ENCODE peak calls at places on chromosome 13, in ten cellular contexts. One of them, this sample, is unnamed.
A peak's percentile ranks its signal among the peaks of the same experiment; 100 is the strongest.

GRCh38 chr13:114124921-114125320 is 7.5 kb downstream of the RASA3 start:
- DNase-seq in GM12865: peak; percentile 60
- DNase-seq in upper lobe of right lung: no peak
- DNase-seq in breast epithelium: no peak
- DNase-seq in IMR-90: peak; percentile 95
- DNase-seq in NB4: peak; percentile 84
- DNase-seq in kidney: no peak
- DNase-seq in hepatocyte: no peak
- DNase-seq in BJ: peak; percentile 56
- DNase-seq in spleen: no peak
- DNase-seq in this sample: peak; percentile 62

GRCh38 chr13:47794963-47795362 is 206.1 kb downstream of the SUCLA2 start:
- DNase-seq in upper lobe of right lung: no peak
- DNase-seq in spleen: no peak
- DNase-seq in hepatocyte: no peak
- DNase-seq in breast epithelium: no peak
- DNase-seq in NB4: peak; percentile 35
- DNase-seq in GM12865: peak; percentile 2
- DNase-seq in BJ: no peak
- DNase-seq in IMR-90: peak; percentile 2
- DNase-seq in kidney: no peak
- DNase-seq in this sample: peak; percentile 11

GRCh38 chr13:29969286-29969685 is 118.9 kb upstream of the UBL3 start:
- DNase-seq in NB4: no peak
- DNase-seq in BJ: peak; percentile 58
- DNase-seq in breast epithelium: no peak
- DNase-seq in IMR-90: peak; percentile 92
- DNase-seq in GM12865: no peak
- DNase-seq in upper lobe of right lung: no peak
- DNase-seq in kidney: no peak
- DNase-seq in hepatocyte: no peak
- DNase-seq in spleen: no peak
- DNase-seq in this sample: peak; percentile 97

GRCh38 chr13:111017755-111018487 is 97.2 kb upstream of the ARHGEF7 start:
- DNase-seq in breast epithelium: no peak
- DNase-seq in upper lobe of right lung: no peak
- DNase-seq in hepatocyte: no peak
- DNase-seq in BJ: no peak
- DNase-seq in IMR-90: no peak
- DNase-seq in spleen: no peak
- DNase-seq in NB4: no peak
- DNase-seq in kidney: no peak
- DNase-seq in GM12865: no peak
- DNase-seq in this sample: no peak

GRCh38 chr13:97266328-97266727 is 44.2 kb downstream of the MBNL2 start:
- DNase-seq in hepatocyte: no peak
- DNase-seq in upper lobe of right lung: peak; percentile 76
- DNase-seq in IMR-90: no peak
- DNase-seq in breast epithelium: no peak
- DNase-seq in kidney: no peak
- DNase-seq in spleen: no peak
- DNase-seq in BJ: no peak
- DNase-seq in NB4: no peak
- DNase-seq in GM12865: no peak
- DNase-seq in this sample: no peak

GRCh38 chr13:40408602-40409001 is 257.8 kb downstream of the FOXO1 start:
- DNase-seq in NB4: peak; percentile 41
- DNase-seq in BJ: peak; percentile 53
- DNase-seq in spleen: no peak
- DNase-seq in GM12865: no peak
- DNase-seq in IMR-90: peak; percentile 44
- DNase-seq in hepatocyte: no peak
- DNase-seq in breast epithelium: no peak
- DNase-seq in kidney: no peak
- DNase-seq in upper lobe of right lung: no peak
- DNase-seq in this sample: no peak

GRCh38 chr13:75792526-75793187 is 156.5 kb downstream of the LMO7 start:
- DNase-seq in IMR-90: peak; percentile 56
- DNase-seq in kidney: no peak
- DNase-seq in upper lobe of right lung: no peak
- DNase-seq in spleen: no peak
- DNase-seq in breast epithelium: no peak
- DNase-seq in BJ: no peak
- DNase-seq in hepatocyte: peak; percentile 59
- DNase-seq in NB4: no peak
- DNase-seq in GM12865: no peak
- DNase-seq in this sample: peak; percentile 48

GRCh38 chr13:101757446-101758039 is 305.1 kb downstream of the ITGBL1 start:
- DNase-seq in NB4: peak; percentile 35
- DNase-seq in IMR-90: peak; percentile 50
- DNase-seq in kidney: no peak
- DNase-seq in hepatocyte: peak; percentile 30
- DNase-seq in spleen: no peak
- DNase-seq in GM12865: peak; percentile 36
- DNase-seq in breast epithelium: no peak
- DNase-seq in upper lobe of right lung: no peak
- DNase-seq in BJ: no peak
- DNase-seq in this sample: peak; percentile 71

GRCh38 chr13:31044658-31045620 is 112.5 kb downstream of the TEX26 start:
- DNase-seq in kidney: no peak
- DNase-seq in IMR-90: no peak
- DNase-seq in upper lobe of right lung: no peak
- DNase-seq in NB4: no peak
- DNase-seq in hepatocyte: no peak
- DNase-seq in GM12865: peak; percentile 37
- DNase-seq in spleen: no peak
- DNase-seq in breast epithelium: no peak
- DNase-seq in BJ: no peak
- DNase-seq in this sample: no peak

GRCh38 chr13:31046711-31047279 is 114.3 kb downstream of the TEX26 start:
- DNase-seq in BJ: no peak
- DNase-seq in hepatocyte: peak; percentile 62
- DNase-seq in upper lobe of right lung: no peak
- DNase-seq in NB4: no peak
- DNase-seq in kidney: no peak
- DNase-seq in GM12865: no peak
- DNase-seq in breast epithelium: no peak
- DNase-seq in IMR-90: peak; percentile 68
- DNase-seq in spleen: no peak
- DNase-seq in this sample: peak; percentile 22

GRCh38 chr13:31043891-31044657 is 111.6 kb downstream of the TEX26 start:
- DNase-seq in breast epithelium: peak; percentile 79
- DNase-seq in kidney: peak; percentile 91
- DNase-seq in GM12865: peak; percentile 89
- DNase-seq in spleen: peak; percentile 93
- DNase-seq in upper lobe of right lung: peak; percentile 88
- DNase-seq in IMR-90: peak; percentile 81
- DNase-seq in BJ: no peak
- DNase-seq in hepatocyte: peak; percentile 90
- DNase-seq in NB4: peak; percentile 86
- DNase-seq in this sample: peak; percentile 86

GRCh38 chr13:31048521-31048920 is 113.2 kb downstream of the HSPH1 start:
- DNase-seq in breast epithelium: no peak
- DNase-seq in spleen: no peak
- DNase-seq in upper lobe of right lung: no peak
- DNase-seq in IMR-90: no peak
- DNase-seq in kidney: no peak
- DNase-seq in BJ: no peak
- DNase-seq in GM12865: no peak
- DNase-seq in hepatocyte: no peak
- DNase-seq in NB4: no peak
- DNase-seq in this sample: peak; percentile 46

GRCh38 chr13:31045621-31046081 is 113.2 kb downstream of the TEX26 start:
- DNase-seq in hepatocyte: peak; percentile 88
- DNase-seq in GM12865: peak; percentile 53
- DNase-seq in IMR-90: peak; percentile 97
- DNase-seq in upper lobe of right lung: peak; percentile 90
- DNase-seq in kidney: peak; percentile 92
- DNase-seq in breast epithelium: no peak
- DNase-seq in spleen: no peak
- DNase-seq in BJ: peak; percentile 85
- DNase-seq in NB4: peak; percentile 90
- DNase-seq in this sample: peak; percentile 92
- H3K4me3 ChIP-seq in hepatocyte: no peak overlapping the region
- H3K4me3 ChIP-seq in GM12865: no peak overlapping the region
- H3K4me3 ChIP-seq in IMR-90: no peak overlapping the region
- H3K4me3 ChIP-seq in upper lobe of right lung: no peak overlapping the region
- H3K4me3 ChIP-seq in kidney: no peak overlapping the region
- H3K4me3 ChIP-seq in breast epithelium: no peak overlapping the region
- H3K4me3 ChIP-seq in spleen: no peak overlapping the region
- H3K4me3 ChIP-seq in BJ: no peak overlapping the region
- H3K4me3 ChIP-seq in NB4: no peak overlapping the region
- H3K4me3 ChIP-seq in this sample: no peak overlapping the region

GRCh38 chr13:51243832-51244231 is 21.6 kb downstream of the FAM124A start:
- DNase-seq in spleen: no peak
- DNase-seq in kidney: no peak
- DNase-seq in upper lobe of right lung: no peak
- DNase-seq in GM12865: no peak
- DNase-seq in breast epithelium: no peak
- DNase-seq in NB4: no peak
- DNase-seq in IMR-90: no peak
- DNase-seq in hepatocyte: no peak
- DNase-seq in BJ: no peak
- DNase-seq in this sample: no peak

GRCh38 chr13:51241720-51242119 is 19.5 kb downstream of the FAM124A start:
- DNase-seq in NB4: peak; percentile 92
- DNase-seq in breast epithelium: peak; percentile 39
- DNase-seq in IMR-90: no peak
- DNase-seq in upper lobe of right lung: no peak
- DNase-seq in hepatocyte: no peak
- DNase-seq in GM12865: no peak
- DNase-seq in kidney: no peak
- DNase-seq in spleen: no peak
- DNase-seq in BJ: no peak
- DNase-seq in this sample: peak; percentile 92

GRCh38 chr13:51240178-51240577 is 18.0 kb downstream of the FAM124A start:
- DNase-seq in hepatocyte: no peak
- DNase-seq in GM12865: no peak
- DNase-seq in breast epithelium: no peak
- DNase-seq in spleen: no peak
- DNase-seq in IMR-90: no peak
- DNase-seq in NB4: no peak
- DNase-seq in upper lobe of right lung: no peak
- DNase-seq in kidney: no peak
- DNase-seq in BJ: no peak
- DNase-seq in this sample: no peak

GRCh38 chr13:51243227-51243626 is 21.0 kb downstream of the FAM124A start:
- DNase-seq in kidney: no peak
- DNase-seq in GM12865: no peak
- DNase-seq in IMR-90: no peak
- DNase-seq in breast epithelium: no peak
- DNase-seq in hepatocyte: no peak
- DNase-seq in BJ: no peak
- DNase-seq in spleen: no peak
- DNase-seq in NB4: no peak
- DNase-seq in upper lobe of right lung: no peak
- DNase-seq in this sample: no peak

GRCh38 chr13:51240888-51241475 is 18.8 kb downstream of the FAM124A start:
- DNase-seq in hepatocyte: no peak
- DNase-seq in GM12865: no peak
- DNase-seq in breast epithelium: peak; percentile 22
- DNase-seq in NB4: peak; percentile 50
- DNase-seq in spleen: no peak
- DNase-seq in upper lobe of right lung: no peak
- DNase-seq in IMR-90: no peak
- DNase-seq in BJ: no peak
- DNase-seq in kidney: no peak
- DNase-seq in this sample: peak; percentile 40
- H3K4me3 ChIP-seq in hepatocyte: no peak overlapping the region
- H3K4me3 ChIP-seq in GM12865: no peak overlapping the region
- H3K4me3 ChIP-seq in breast epithelium: no peak overlapping the region
- H3K4me3 ChIP-seq in NB4: no peak overlapping the region
- H3K4me3 ChIP-seq in spleen: no peak overlapping the region
- H3K4me3 ChIP-seq in upper lobe of right lung: no peak overlapping the region
- H3K4me3 ChIP-seq in IMR-90: no peak overlapping the region
- H3K4me3 ChIP-seq in BJ: no peak overlapping the region
- H3K4me3 ChIP-seq in kidney: no peak overlapping the region
- H3K4me3 ChIP-seq in this sample: no peak overlapping the region

DNA sequence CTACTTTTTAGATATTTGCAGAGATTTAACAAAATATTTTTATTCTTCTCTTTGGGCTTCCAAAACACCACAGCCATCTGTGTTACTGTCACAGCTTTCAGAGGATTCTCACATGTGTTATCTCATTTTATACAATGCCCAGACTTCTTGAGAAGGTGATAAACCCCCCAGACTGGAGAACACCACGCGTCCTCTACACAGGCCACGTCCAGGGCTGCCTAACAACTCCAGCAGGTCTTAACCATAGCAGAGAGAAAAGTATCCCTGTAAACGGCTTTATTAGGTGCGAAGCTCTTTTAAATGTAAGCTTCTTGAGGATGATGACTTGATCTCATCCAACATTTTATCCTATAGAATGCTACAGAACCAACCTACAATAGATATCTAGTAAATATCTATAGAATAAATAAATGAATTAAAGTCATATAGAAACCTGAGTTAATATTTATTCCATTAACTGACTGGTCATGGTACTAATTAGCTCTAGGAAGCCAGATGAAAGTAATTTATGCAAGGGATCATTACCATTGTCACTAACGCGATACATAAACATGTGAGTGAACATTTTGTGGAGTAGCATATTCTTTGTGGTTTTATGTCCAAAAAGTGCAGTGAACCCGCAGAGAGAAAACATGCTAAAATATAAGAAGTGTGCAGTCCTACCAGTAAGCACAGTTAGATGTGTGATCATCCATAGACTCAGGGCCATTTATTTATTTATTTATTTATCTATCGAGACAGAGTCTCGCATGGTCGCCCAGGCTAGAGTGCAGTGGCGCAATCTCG is 1.8 kb downstream of the GPR183 start:
- DNase-seq in hepatocyte: no peak
- DNase-seq in BJ: no peak
- DNase-seq in breast epithelium: no peak
- DNase-seq in IMR-90: no peak
- DNase-seq in spleen: no peak
- DNase-seq in upper lobe of right lung: no peak
- DNase-seq in NB4: no peak
- DNase-seq in kidney: no peak
- DNase-seq in GM12865: no peak
- DNase-seq in this sample: no peak
- H3K4me3 ChIP-seq in hepatocyte: no peak overlapping the region
- H3K4me3 ChIP-seq in BJ: no peak overlapping the region
- H3K4me3 ChIP-seq in breast epithelium: peak overlapping the region; percentile 35
- H3K4me3 ChIP-seq in IMR-90: no peak overlapping the region
- H3K4me3 ChIP-seq in spleen: peak overlapping the region; percentile 1
- H3K4me3 ChIP-seq in upper lobe of right lung: peak overlapping the region; percentile 25
- H3K4me3 ChIP-seq in NB4: no peak overlapping the region
- H3K4me3 ChIP-seq in kidney: no peak overlapping the region
- H3K4me3 ChIP-seq in GM12865: peak overlapping the region; percentile 94
- H3K4me3 ChIP-seq in this sample: no peak overlapping the region

DNA sequence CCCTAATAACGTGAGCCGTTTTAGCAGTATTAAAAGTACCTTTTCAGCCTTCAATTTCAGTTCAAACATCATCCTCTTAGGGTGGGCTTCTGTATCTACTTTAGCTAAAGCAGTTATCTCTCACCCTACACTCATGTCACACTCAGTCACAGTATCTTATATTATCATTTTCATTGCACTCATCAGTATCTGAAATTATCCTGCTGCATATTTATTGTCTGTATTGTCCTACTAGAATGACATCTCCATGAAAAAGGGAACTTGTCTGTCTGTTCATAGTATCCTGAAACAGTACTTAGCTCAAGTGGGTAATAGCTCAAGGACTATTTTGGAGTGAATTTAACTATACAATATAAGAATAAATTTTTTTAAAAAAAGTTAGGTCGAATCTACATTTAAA is 19.9 kb upstream of the RFC3 start:
- DNase-seq in upper lobe of right lung: no peak
- DNase-seq in NB4: no peak
- DNase-seq in kidney: no peak
- DNase-seq in BJ: no peak
- DNase-seq in breast epithelium: no peak
- DNase-seq in GM12865: no peak
- DNase-seq in hepatocyte: no peak
- DNase-seq in spleen: no peak
- DNase-seq in IMR-90: no peak
- DNase-seq in this sample: no peak
- H3K4me3 ChIP-seq in upper lobe of right lung: no peak overlapping the region
- H3K4me3 ChIP-seq in NB4: no peak overlapping the region
- H3K4me3 ChIP-seq in kidney: peak overlapping the region; percentile 36
- H3K4me3 ChIP-seq in BJ: no peak overlapping the region
- H3K4me3 ChIP-seq in breast epithelium: peak overlapping the region; percentile 57
- H3K4me3 ChIP-seq in GM12865: no peak overlapping the region
- H3K4me3 ChIP-seq in hepatocyte: no peak overlapping the region
- H3K4me3 ChIP-seq in spleen: no peak overlapping the region
- H3K4me3 ChIP-seq in IMR-90: no peak overlapping the region
- H3K4me3 ChIP-seq in this sample: no peak overlapping the region

This sample was measured in fibroblast of the aortic adventitia.